ENCODE peak calls at places on chromosomes 3 and 15, in six cellular contexts. I, E, Z, H, F and M are unnamed samples.

GRCh38 chr15:68391084-68391483 is 40.9 kb downstream of the ITGA11 start:
- DNase-seq in I (no peak), E (no peak), Z (no peak), H (no peak), F (no peak), M (no peak)

GRCh38 chr3:155581579-155581978 is 163.3 kb downstream of the PLCH1 start:
- DNase-seq in I (no peak), E (no peak), Z (no peak), H (no peak), F (no peak), M (no peak)

GRCh38 chr3:129116482-129116946 is 5.1 kb downstream of the RAB43 start:
- DNase-seq in I (no peak), E (no peak), Z (peak), H (no peak), F (no peak), M (no peak)

GRCh38 chr15:67025719-67026118 is 39.7 kb upstream of the SMAD3 start:
- DNase-seq in I (peak), E (peak), Z (peak), H (peak), F (peak), M (no peak)

GRCh38 chr3:127252446-127252845 is 35.4 kb downstream of the PRR20G start:
- DNase-seq in I (no peak), E (no peak), Z (no peak), H (no peak), F (no peak), M (no peak)

GRCh38 chr15:40844543-40844981 is 714 bp downstream of the SPINT1 start:
- DNase-seq in I (peak), E (no peak), Z (peak), H (no peak), F (no peak), M (no peak)

GRCh38 chr15:58483316-58483715 is 51.5 kb downstream of the LIPC start:
- DNase-seq in I (no peak), E (no peak), Z (no peak), H (no peak), F (no peak), M (no peak)

GRCh38 chr15:100111103-100112060 is 230.4 kb downstream of the ADAMTS17 start:
- DNase-seq in I (peak), E (peak), Z (peak), H (peak), F (peak), M (peak)

GRCh38 chr3:72892081-72892763 is 4.4 kb downstream of the GXYLT2 start:
- DNase-seq in I (peak), E (peak), Z (peak), H (peak), F (peak), M (no peak)

GRCh38 chr3:178900244-178900643 is 171.4 kb downstream of the ZMAT3 start:
- DNase-seq in I (no peak), E (no peak), Z (no peak), H (no peak), F (no peak), M (no peak)

GRCh38 chr3:138186803-138187295 is 252 bp upstream of the ARMC8 start:
- DNase-seq in I (peak), E (no peak), Z (peak), H (no peak), F (peak), M (no peak)

GRCh38 chr3:15636028-15636709 is 34.6 kb downstream of the BTD start:
- DNase-seq in I (peak), E (peak), Z (peak), H (peak), F (peak), M (peak)

GRCh38 chr3:128367726-128368125 is 99.0 kb downstream of the DNAJB8 start:
- DNase-seq in I (no peak), E (no peak), Z (peak), H (no peak), F (no peak), M (no peak)

GRCh38 chr3:27125821-27126501 is 243.2 kb downstream of the NEK10 start:
- DNase-seq in I (no peak), E (no peak), Z (no peak), H (no peak), F (no peak), M (no peak)

GRCh38 chr3:66598168-66598567 is 97.3 kb upstream of the LRIG1 start:
- DNase-seq in I (no peak), E (peak), Z (peak), H (peak), F (peak), M (peak)

GRCh38 chr3:114770874-114771273 is 376.2 kb downstream of the ZBTB20 start:
- DNase-seq in I (peak), E (peak), Z (peak), H (peak), F (peak), M (no peak)

GRCh38 chr3:127833281-127834032 is 11.1 kb upstream of the MGLL start:
- DNase-seq in I (no peak), E (peak), Z (no peak), H (peak), F (peak), M (no peak)

GRCh38 chr3:74862501-74862900 is 248.0 kb upstream of the CNTN3 start:
- DNase-seq in I (no peak), E (peak), Z (peak), H (peak), F (peak), M (no peak)

GRCh38 chr3:74866357-74866876 is 252.0 kb upstream of the CNTN3 start:
- DNase-seq in I (no peak), E (no peak), Z (no peak), H (no peak), F (no peak), M (no peak)

GRCh38 chr3:74861211-74861610 is 246.8 kb upstream of the CNTN3 start:
- DNase-seq in I (no peak), E (no peak), Z (no peak), H (no peak), F (no peak), M (no peak)
- TF ChIP-seq CTCF in I (no peak), E (no peak), Z (no peak), H (no peak), F (no peak), M (no peak)

DNA sequence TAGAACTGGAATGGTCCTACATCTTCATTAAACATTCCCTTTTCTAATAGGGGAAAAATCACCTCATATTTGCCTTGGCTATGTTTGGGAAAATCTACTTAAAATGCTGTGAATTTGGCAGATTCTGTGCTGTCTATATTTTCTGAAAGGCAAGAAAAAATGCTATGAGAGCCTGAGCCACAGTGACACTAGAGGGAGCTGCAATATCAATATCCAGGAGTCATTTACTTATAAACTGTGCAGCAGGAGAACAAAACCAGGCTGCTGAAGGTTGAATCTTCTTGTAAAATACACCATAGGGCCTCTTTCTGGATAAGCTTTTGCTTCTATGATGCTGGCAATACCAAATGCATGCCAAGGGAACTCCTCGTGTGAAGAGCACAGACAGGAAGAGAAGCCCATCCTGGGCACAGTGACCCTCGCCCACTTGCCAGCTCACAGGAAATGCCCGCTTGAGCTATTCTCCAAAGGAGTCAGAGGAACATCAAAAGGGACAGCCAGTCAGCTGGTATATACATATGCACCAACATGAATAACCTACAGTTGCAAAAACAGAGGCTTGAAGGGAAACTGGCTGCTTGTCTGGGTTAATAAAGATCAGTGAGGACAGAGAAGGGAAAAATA is 48.0 kb upstream of the TSPAN3 start:
- DNase-seq in I (peak), E (peak), Z (peak), H (peak), F (peak), M (peak)
- H3K4me3 ChIP-seq in I (no peak), E (no peak), Z (no peak), H (no peak), F (no peak), M (no peak)

DNA sequence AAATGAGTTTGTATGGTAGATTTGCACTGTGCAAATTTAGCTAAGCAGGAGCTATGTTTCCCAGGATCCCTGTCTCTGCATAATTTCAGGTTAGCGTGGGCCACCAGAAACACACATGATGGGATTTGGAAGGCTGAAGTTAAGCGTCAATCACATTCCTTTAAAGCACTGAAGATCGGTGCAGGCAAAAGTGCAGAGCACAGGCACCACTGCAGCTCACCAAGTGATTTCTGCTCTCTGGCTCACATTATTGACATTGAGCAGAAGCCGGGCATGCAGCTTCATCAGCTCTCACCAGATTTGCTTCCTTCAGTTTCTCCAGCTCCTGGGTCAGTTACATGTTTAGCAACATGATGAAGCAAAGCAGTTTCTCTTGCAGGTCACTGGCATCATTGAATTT is 256.4 kb upstream of the TGFBR2 start:
- DNase-seq in I (no peak), E (no peak), Z (no peak), H (no peak), F (no peak), M (no peak)
- TF ChIP-seq CTCF in I (no peak), E (no peak), Z (no peak), H (no peak), F (no peak), M (no peak)

DNA sequence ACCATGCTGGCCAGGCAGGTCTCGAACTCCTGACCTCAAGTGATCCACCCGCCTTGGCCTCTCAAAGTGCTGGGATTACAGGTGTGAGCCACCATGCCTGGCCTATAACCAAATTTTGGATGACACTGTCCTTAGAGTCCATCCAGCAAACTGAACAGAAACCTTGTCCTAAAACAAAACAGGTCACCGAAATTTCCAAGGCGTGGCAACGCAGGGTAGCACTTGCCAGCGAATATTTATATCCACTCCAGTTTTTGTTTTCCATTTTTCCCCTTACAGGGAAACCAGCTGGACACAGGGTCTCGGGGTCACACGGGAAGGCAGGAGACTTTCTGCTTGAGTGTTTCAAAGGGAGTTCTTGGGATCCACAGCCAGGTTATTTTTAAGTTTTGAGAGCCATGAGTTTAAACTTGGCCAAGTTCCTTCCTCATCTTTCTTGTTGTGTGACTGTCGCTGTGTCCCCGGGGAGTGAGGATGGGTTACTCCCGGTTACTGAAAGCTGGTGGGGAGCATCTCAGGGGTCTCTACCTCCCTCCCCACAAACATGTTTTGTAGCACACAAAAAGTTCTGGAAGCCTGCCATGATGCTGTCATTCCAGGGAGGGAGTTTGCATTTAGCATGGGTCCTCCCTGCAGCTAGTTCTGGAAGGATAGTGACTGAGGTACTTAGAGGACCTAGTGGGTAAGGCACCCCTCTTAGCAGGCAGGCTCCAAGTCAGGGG is 12.6 kb downstream of the LIMD1 start:
- DNase-seq in I (peak), E (peak), Z (peak), H (peak), F (peak), M (no peak)
- H3K4me3 ChIP-seq in I (no peak), E (no peak), Z (no peak), H (no peak), F (no peak), M (no peak)

GRCh38 chr3:134300520-134300919 is 49.9 kb upstream of the RYK start:
- DNase-seq in I (no peak), E (no peak), Z (no peak), H (no peak), F (no peak), M (no peak)
- TF ChIP-seq CTCF in I (peak), E (peak), Z (peak), H (peak), F (peak), M (no peak)

GRCh38 chr3:186255703-186256331 is 106.2 kb downstream of the DGKG start:
- DNase-seq in I (no peak), E (no peak), Z (no peak), H (no peak), F (no peak), M (no peak)

GRCh38 chr3:186254676-186255665 is 107.1 kb downstream of the DGKG start:
- DNase-seq in I (peak), E (no peak), Z (no peak), H (no peak), F (no peak), M (no peak)

GRCh38 chr3:186247821-186248814 is 113.9 kb downstream of the DGKG start:
- DNase-seq in I (no peak), E (no peak), Z (no peak), H (no peak), F (no peak), M (no peak)

GRCh38 chr3:186248850-186249249 is 113.2 kb downstream of the DGKG start:
- DNase-seq in I (no peak), E (no peak), Z (no peak), H (no peak), F (no peak), M (no peak)

DNA sequence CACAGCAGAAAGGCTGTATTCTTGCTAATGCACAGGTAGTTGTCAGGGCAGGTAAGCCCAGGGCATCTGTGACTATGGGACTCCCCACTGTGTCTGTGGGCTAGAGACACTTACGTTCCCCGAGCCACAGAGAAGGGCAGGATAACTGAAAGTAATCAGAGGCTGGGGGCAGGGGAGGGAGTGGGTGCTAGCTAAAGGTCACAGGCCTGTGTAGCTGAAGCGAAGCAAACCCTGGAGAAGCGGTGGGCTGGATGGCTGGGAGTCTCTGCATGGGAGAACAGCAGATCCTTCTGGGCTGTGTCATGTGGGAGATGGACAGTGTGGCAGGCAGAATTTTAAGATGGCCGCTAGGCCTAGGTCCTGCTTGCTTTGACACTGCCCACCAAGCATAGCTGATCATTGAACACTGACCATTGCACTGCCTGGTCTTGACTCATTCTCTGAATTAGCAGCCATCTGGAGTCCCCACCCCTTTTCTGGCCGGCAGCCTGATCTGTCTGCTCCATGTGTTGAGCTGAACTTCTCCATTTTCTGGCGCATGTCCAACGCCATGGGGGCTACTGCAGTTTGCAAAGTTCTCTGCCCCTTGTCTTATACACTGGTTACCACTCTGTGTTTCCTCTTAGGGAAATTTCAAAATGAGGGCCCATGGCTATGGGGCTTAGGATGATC is 110.0 kb downstream of the DGKG start:
- DNase-seq in I (no peak), E (peak), Z (peak), H (no peak), F (peak), M (no peak)
- H3K4me3 ChIP-seq in I (no peak), E (no peak), Z (no peak), H (no peak), F (no peak), M (no peak)

DNA sequence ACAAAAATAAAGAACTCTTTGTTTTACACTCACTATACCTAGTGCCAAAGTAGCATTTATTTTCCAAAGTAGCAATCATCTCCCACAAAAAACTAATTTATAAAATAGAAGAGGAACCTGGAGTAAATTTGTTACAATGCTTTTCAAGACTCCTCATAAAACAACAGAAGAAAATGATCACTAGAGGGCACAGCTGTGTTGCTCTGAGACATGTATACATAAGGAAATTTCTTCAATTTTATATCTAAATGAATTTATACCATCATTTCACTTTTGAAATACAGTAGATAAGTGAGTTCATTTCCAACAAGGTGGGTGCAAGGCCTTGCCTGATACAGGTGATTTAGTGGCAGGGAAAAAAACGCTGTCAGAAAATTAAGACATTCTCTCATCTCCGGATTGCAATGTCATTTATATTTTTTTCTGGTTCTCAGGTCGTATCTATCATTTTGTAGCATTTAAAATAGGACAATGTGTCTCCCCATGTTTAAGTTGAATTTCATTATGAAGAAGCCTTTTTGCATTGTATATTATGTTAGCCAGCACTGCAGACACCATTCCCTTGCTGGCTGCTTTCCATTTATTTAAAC is 25.3 kb upstream of the ARHGEF26 start:
- DNase-seq in I (peak), E (peak), Z (peak), H (peak), F (peak), M (no peak)
- TF ChIP-seq CTCF in I (peak), E (peak), Z (peak), H (peak), F (peak), M (peak)

DNA sequence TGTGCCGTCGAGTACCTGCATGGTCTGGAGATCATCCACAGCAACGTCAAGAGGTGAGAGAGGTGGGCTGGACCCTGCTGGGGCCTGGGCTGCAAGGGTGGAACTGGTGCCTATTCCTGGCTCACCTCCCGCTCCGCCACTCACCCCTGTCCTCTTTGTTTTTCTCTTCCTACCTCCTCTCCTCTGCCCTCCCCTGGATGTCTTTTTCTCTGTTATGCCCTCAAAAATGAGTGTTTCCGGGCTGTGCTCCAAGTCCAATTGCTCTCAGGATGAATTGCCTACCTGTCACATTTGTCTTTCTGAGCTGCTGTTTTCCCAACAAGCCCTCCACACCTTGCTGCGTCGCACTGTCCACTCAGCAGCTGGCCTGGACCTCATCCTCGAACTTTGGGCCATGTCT is 28.5 kb upstream of the TATDN2 start:
- DNase-seq in I (no peak), E (no peak), Z (no peak), H (no peak), F (no peak), M (no peak)
- H3K4me3 ChIP-seq in I (no peak), E (no peak), Z (no peak), H (no peak), F (no peak), M (no peak)

DNA sequence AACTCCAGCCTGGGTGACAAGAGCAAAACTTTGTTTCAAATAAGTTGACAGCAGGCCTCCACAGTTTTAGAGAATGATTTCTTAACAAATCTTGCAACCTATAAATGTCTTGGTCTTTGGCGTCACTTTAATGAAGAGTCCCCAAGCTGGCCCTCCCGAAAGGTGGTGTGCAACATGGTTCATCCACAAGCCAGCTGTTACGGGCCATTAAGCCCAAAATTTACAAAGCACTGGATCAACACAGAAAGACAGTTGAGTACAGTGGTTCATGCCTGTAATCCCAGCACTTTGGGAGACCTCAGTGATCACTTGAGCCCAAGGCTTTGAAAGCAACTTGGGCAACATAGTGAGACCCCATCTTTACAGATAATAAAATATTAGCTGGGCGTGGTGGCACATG is 131.3 kb upstream of the IGF1R start:
- DNase-seq in I (no peak), E (no peak), Z (no peak), H (no peak), F (no peak), M (no peak)
- TF ChIP-seq CTCF in I (no peak), E (no peak), Z (no peak), H (no peak), F (no peak), M (no peak)